ENCODE peak calls at places on chromosomes 7 and 10, in four cellular contexts. G, N, A and K are unnamed samples.

GRCh38 chr10:79007037-79007842 is 61.5 kb upstream of the ZMIZ1 start:
- DNase-seq in G (no peak), N (no peak), A (no peak), K (no peak)

GRCh38 chr10:4246881-4247358 is 461.9 kb upstream of the KLF6 start:
- DNase-seq in G (no peak), N (no peak), A (no peak), K (no peak)

GRCh38 chr10:14102056-14102455 is 228.7 kb downstream of the FRMD4A start:
- DNase-seq in G (no peak), N (no peak), A (no peak), K (no peak)

GRCh38 chr7:22566176-22566575 is 66.2 kb upstream of the STEAP1B start:
- DNase-seq in G (no peak), N (no peak), A (no peak), K (no peak)

GRCh38 chr10:106981461-106981850 is 183.1 kb downstream of the SORCS1 start:
- DNase-seq in G (no peak), N (no peak), A (no peak), K (no peak)

GRCh38 chr10:89374716-89375115 is 3.1 kb upstream of the IFIT1B start:
- DNase-seq in G (no peak), N (no peak), A (peak; percentile 27), K (no peak)

GRCh38 chr7:150447966-150448788 is 2.3 kb upstream of the GIMAP8 start:
- DNase-seq in G (no peak), N (no peak), A (no peak), K (no peak)

GRCh38 chr7:14596421-14596820 is 306.1 kb downstream of the DGKB start:
- DNase-seq in G (no peak), N (no peak), A (no peak), K (no peak)

GRCh38 chr7:132516042-132516840 is 60.0 kb downstream of the PLXNA4 start:
- DNase-seq in G (no peak), N (no peak), A (peak; percentile 46), K (no peak)

GRCh38 chr7:151206914-151207313 is 3.4 kb downstream of the H2BK1 start:
- DNase-seq in G (no peak), N (no peak), A (no peak), K (no peak)

GRCh38 chr7:151598045-151598444 is 78.3 kb upstream of the RHEB start:
- DNase-seq in G (no peak), N (no peak), A (no peak), K (no peak)

GRCh38 chr10:71375954-71376353 is 20.8 kb upstream of the CDH23 start:
- DNase-seq in G (no peak), N (no peak), A (no peak), K (no peak)

GRCh38 chr7:29839302-29839701 is 33.0 kb downstream of the WIPF3 start:
- DNase-seq in G (no peak), N (peak; percentile 79), A (peak; percentile 66), K (no peak)

GRCh38 chr7:13407911-13408310 is 581.6 kb downstream of the ETV1 start:
- DNase-seq in G (no peak), N (no peak), A (no peak), K (no peak)

GRCh38 chr7:55052726-55053431 is 34.1 kb downstream of the EGFR start:
- DNase-seq in G (no peak), N (no peak), A (no peak), K (no peak)

GRCh38 chr7:57204411-57204811 is 72.2 kb upstream of the ZNF479 start:
- DNase-seq in G (no peak), N (no peak), A (no peak), K (no peak)

GRCh38 chr10:104396581-104396980 is 42.9 kb downstream of the CFAP58 start:
- DNase-seq in G (no peak), N (no peak), A (no peak), K (no peak)

GRCh38 chr7:6250364-6250833 is 22.0 kb downstream of the CYTH3 start:
- DNase-seq in G (no peak), N (no peak), A (no peak), K (no peak)

GRCh38 chr7:32143271-32143670 is 73.1 kb upstream of the PDE1C start:
- DNase-seq in G (no peak), N (no peak), A (no peak), K (no peak)

GRCh38 chr10:70038926-70039325 is 13.7 kb upstream of the MACROH2A2 start:
- DNase-seq in G (no peak), N (no peak), A (no peak), K (no peak)

GRCh38 chr7:155733582-155734444 is 78.5 kb downstream of the SHH start:
- DNase-seq in G (no peak), N (no peak), A (no peak), K (no peak)

GRCh38 chr10:1668347-1668746 is 69.0 kb downstream of the ADARB2 start:
- DNase-seq in G (no peak), N (no peak), A (no peak), K (no peak)

GRCh38 chr10:121070257-121070656 is 219.1 kb downstream of the WDR11 start:
- DNase-seq in G (no peak), N (no peak), A (no peak), K (no peak)

GRCh38 chr7:98265841-98266271 is 13.8 kb upstream of the TECPR1 start:
- DNase-seq in G (no peak), N (no peak), A (no peak), K (no peak)

GRCh38 chr7:73992104-73992562 is 35.8 kb upstream of the ELN start:
- DNase-seq in G (no peak), N (peak; percentile 76), A (no peak), K (no peak)

GRCh38 chr10:7969623-7970022 is 84.9 kb upstream of the GATA3 start:
- DNase-seq in G (no peak), N (no peak), A (no peak), K (no peak)

GRCh38 chr7:134988161-134988560 is 1.9 kb downstream of the AGBL3 start:
- DNase-seq in G (no peak), N (no peak), A (no peak), K (no peak)

GRCh38 chr7:2932761-2933251 is 88.7 kb upstream of the GNA12 start:
- DNase-seq in G (no peak), N (peak; percentile 8), A (no peak), K (no peak)

GRCh38 chr10:33074443-33074842 is 116.4 kb upstream of the ITGB1 start:
- DNase-seq in G (no peak), N (no peak), A (no peak), K (no peak)

GRCh38 chr10:43890124-43890523 is 241.4 kb upstream of the ZNF32 start:
- DNase-seq in G (no peak), N (no peak), A (no peak), K (no peak)

GRCh38 chr7:100510437-100511239 is 26.9 kb downstream of the NYAP1 start:
- DNase-seq in G (no peak), N (no peak), A (no peak), K (no peak)

GRCh38 chr10:130141460-130141859 is 5.3 kb downstream of the GLRX3 start:
- DNase-seq in G (no peak), N (no peak), A (no peak), K (no peak)

GRCh38 chr10:123930340-123931001 is 38.9 kb upstream of the CPXM2 start:
- DNase-seq in G (no peak), N (no peak), A (no peak), K (no peak)

GRCh38 chr10:58718596-58718995 is 205.9 kb downstream of the BICC1 start:
- DNase-seq in G (no peak), N (no peak), A (no peak), K (no peak)

GRCh38 chr10:58714436-58714835 is 201.8 kb downstream of the BICC1 start:
- DNase-seq in G (no peak), N (no peak), A (no peak), K (no peak)

GRCh38 chr10:58715056-58715455 is 202.4 kb downstream of the BICC1 start:
- DNase-seq in G (no peak), N (no peak), A (no peak), K (no peak)

GRCh38 chr10:58712136-58712535 is 199.5 kb downstream of the BICC1 start:
- DNase-seq in G (no peak), N (no peak), A (no peak), K (no peak)

DNA sequence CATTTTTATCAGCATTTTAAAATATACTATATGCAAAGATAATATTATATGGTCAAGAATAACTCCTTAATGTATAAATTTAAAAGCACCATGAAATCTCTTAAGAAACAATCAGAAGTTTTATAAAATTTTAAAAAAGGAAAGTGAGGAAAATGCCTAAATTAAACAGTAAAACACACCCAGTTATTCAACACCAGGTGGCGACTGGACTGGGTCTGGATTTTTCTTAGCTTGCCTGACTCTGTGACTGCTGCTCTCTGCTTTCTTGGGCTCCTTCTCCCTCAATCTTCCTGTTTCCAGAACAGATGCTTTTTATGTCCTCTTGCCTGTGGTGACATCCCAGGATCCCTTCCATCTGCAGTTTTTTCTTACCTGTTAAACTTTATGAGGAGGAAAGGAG is 200.3 kb downstream of the BICC1 start:
- DNase-seq in G (no peak), N (no peak), A (no peak), K (no peak)
- TF ChIP-seq CTCF in G (peak; percentile 49), N (no peak), A (peak; percentile 27), K (no peak)

GRCh38 chr10:30857803-30858202 is 173.9 kb downstream of the ZNF438 start:
- DNase-seq in G (no peak), N (peak; percentile 61), A (peak; percentile 71), K (no peak)
- TF ChIP-seq CTCF in G (no peak), N (no peak), A (no peak), K (no peak)

GRCh38 chr7:76315372-76315771 is 12.9 kb downstream of the HSPB1 start:
- DNase-seq in G (no peak), N (no peak), A (no peak), K (no peak)
- TF ChIP-seq CTCF in G (no peak), N (no peak), A (no peak), K (no peak)

GRCh38 chr7:141752634-141753033 is 11.3 kb upstream of the TAS2R3 start:
- DNase-seq in G (no peak), N (no peak), A (no peak), K (no peak)

GRCh38 chr7:141754939-141755338 is 9.0 kb upstream of the TAS2R3 start:
- DNase-seq in G (no peak), N (no peak), A (no peak), K (no peak)
- TF ChIP-seq CTCF in G (peak; percentile 59), N (no peak), A (peak; percentile 38), K (no peak)

GRCh38 chr10:111148025-111148424 is 71.2 kb downstream of the ADRA2A start:
- DNase-seq in G (no peak), N (no peak), A (no peak), K (no peak)

GRCh38 chr10:111146025-111146640 is 69.3 kb downstream of the ADRA2A start:
- DNase-seq in G (no peak), N (no peak), A (no peak), K (no peak)

GRCh38 chr10:111151595-111151994 is 74.8 kb downstream of the ADRA2A start:
- DNase-seq in G (no peak), N (no peak), A (no peak), K (no peak)

DNA sequence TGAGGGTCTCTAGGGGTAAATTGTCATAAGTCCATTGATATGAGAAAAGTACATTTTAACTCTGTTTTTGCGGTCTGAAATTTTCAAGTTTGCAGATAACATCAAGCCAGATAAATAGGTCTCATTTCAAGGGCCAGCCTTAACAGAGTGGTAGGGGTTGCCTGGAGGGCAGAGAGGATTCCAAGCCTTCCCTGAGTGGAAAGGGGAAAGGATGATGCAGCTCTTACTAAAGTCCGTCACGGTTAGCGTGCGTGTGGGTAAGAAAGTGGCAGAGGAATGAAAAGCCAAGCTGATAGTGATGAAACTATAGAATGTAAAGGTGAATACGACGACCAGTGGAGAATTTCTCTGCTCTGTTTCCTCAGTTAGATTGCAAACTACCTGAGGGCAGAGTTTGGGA is 71.6 kb downstream of the ADRA2A start:
- DNase-seq in G (no peak), N (no peak), A (no peak), K (no peak)
- TF ChIP-seq CTCF in G (no peak), N (no peak), A (no peak), K (no peak)

GRCh38 chr10:60048146-60048545 is 141.8 kb upstream of the CCDC6 start:
- DNase-seq in G (no peak), N (no peak), A (no peak), K (no peak)
- TF ChIP-seq CTCF in G (no peak), N (no peak), A (peak; percentile 18), K (no peak)